ENCODE peak calls at places on chromosomes 13 and 19, in four cellular contexts. S is head of caudate nucleus; T is stimulated activated CD4-positive, alpha-beta T cell treated with anti-CD3 and anti-CD28 coated beads, Interleukin-4, amount 100 ng/mL, for 48 hours; I is neuronal stem cell. G is an unnamed sample.

GRCh38 chr19:21848706-21849105 is 12.7 kb upstream of the ZNF43 start:
- DNase-seq in S (no peak), T (no peak), I (no peak), G (no peak)

GRCh38 chr13:26867451-26868067 is 107.0 kb upstream of the GPR12 start:
- DNase-seq in S (peak), T (peak), I (peak), G (peak)

GRCh38 chr13:113552786-113553540 is 31.6 kb upstream of the TFDP1 start:
- DNase-seq in S (no peak), T (no peak), I (no peak), G (no peak)

GRCh38 chr13:47901451-47901850 is 99.6 kb downstream of the SUCLA2 start:
- DNase-seq in S (no peak), T (no peak), I (no peak), G (no peak)

GRCh38 chr19:32558607-32559228 is 22.3 kb upstream of the PDCD5 start:
- DNase-seq in S (no peak), T (no peak), I (no peak), G (peak)

GRCh38 chr13:106566682-106567420 is 1.1 kb downstream of the ARGLU1 start:
- DNase-seq in S (peak), T (peak), I (no peak), G (no peak)

GRCh38 chr13:84641491-84641890 is 759.2 kb upstream of the SLITRK1 start:
- DNase-seq in S (no peak), T (no peak), I (no peak), G (no peak)

GRCh38 chr13:103031332-103031873 is 34.8 kb downstream of the SLC10A2 start:
- DNase-seq in S (no peak), T (no peak), I (no peak), G (no peak)

GRCh38 chr13:100129605-100130004 is 40.7 kb downstream of the PCCA start:
- DNase-seq in S (peak), T (no peak), I (no peak), G (no peak)

GRCh38 chr19:1690570-1691307 is 38.3 kb upstream of the TCF3 start:
- DNase-seq in S (no peak), T (peak), I (peak), G (peak)

GRCh38 chr19:12913011-12913561 is 6.0 kb downstream of the SYCE2 start:
- DNase-seq in S (peak), T (no peak), I (no peak), G (peak)

GRCh38 chr19:30927705-30928104 is 421.5 kb downstream of the TSHZ3 start:
- DNase-seq in S (no peak), T (no peak), I (no peak), G (no peak)